ENCODE peak calls at places on chromosomes 12 and 14, in eight cellular contexts. Y is CD4-positive, alpha-beta memory T cell; D is A673; R is heart left ventricle; Z is CD8-positive, alpha-beta memory T cell; P is fibroblast of lung; N is H7; C is endothelial cell of umbilical vein. V is an unnamed sample.
A peak's percentile ranks its signal among the peaks of the same experiment; 100 is the strongest.

GRCh38 chr14:65290830-65291229 is 121.7 kb upstream of the FUT8 start:
- DNase-seq in Y (no peak), C (peak; percentile 8), N (no peak), P (peak; percentile 62), R (no peak), D (peak; percentile 13), Z (no peak), V (no peak)

GRCh38 chr14:68384335-68384734 is 408.5 kb downstream of the ZFP36L1 start:
- DNase-seq in Y (no peak), D (no peak), R (peak; percentile 64), N (no peak), P (peak; percentile 57), C (no peak), Z (no peak), V (no peak)

GRCh38 chr12:128621304-128621703 is 202.5 kb downstream of the SLC15A4 start:
- DNase-seq in P (no peak), Y (no peak), D (no peak), C (no peak), Z (no peak), N (no peak), R (no peak), V (no peak)

GRCh38 chr12:54680374-54680773 is 32.2 kb upstream of the DCD start:
- DNase-seq in Y (peak; percentile 6), D (peak; percentile 42), N (peak; percentile 43), R (no peak), Z (no peak), C (no peak), P (no peak), V (peak; percentile 33)

GRCh38 chr12:102478416-102479098 is 1.8 kb downstream of the IGF1 start:
- DNase-seq in Y (peak; percentile 9), R (no peak), N (peak; percentile 30), D (no peak), P (no peak), Z (peak; percentile 70), C (no peak), V (no peak)

GRCh38 chr12:108399514-108399913 is 60.4 kb upstream of the CMKLR1 start:
- DNase-seq in Y (no peak), Z (no peak), N (no peak), C (no peak), P (no peak), R (peak; percentile 29), D (no peak), V (no peak)

GRCh38 chr12:29711381-29711780 is 72.4 kb downstream of the TMTC1 start:
- DNase-seq in Z (no peak), C (no peak), D (no peak), N (no peak), P (peak; percentile 71), Y (no peak), R (no peak), V (no peak)

GRCh38 chr12:27779837-27780611 is at the start of the genes KLHL42 and MANSC4:
- DNase-seq in C (peak; percentile 63), P (peak; percentile 75), Z (peak; percentile 80), R (peak; percentile 81), Y (peak; percentile 72), N (peak; percentile 92), D (peak; percentile 80), V (peak; percentile 85)

GRCh38 chr14:76203086-76204001 is 51.6 kb downstream of the GPATCH2L start:
- DNase-seq in Y (no peak), P (peak; percentile 96), N (no peak), C (peak; percentile 41), Z (no peak), R (peak; percentile 10), D (no peak), V (peak; percentile 85)
- H3K36me3 ChIP-seq in Y (peaks cover 10% of the 10 kb centered on the region), P (no peaks in the 10 kb centered on the region), N (peaks cover 6% of the 10 kb centered on the region), C (peaks cover 6% of the 10 kb centered on the region), Z (peaks cover 10% of the 10 kb centered on the region), R (peaks cover 58% of the 10 kb centered on the region), D (peaks cover 12% of the 10 kb centered on the region), V (peaks cover 15% of the 10 kb centered on the region)

DNA sequence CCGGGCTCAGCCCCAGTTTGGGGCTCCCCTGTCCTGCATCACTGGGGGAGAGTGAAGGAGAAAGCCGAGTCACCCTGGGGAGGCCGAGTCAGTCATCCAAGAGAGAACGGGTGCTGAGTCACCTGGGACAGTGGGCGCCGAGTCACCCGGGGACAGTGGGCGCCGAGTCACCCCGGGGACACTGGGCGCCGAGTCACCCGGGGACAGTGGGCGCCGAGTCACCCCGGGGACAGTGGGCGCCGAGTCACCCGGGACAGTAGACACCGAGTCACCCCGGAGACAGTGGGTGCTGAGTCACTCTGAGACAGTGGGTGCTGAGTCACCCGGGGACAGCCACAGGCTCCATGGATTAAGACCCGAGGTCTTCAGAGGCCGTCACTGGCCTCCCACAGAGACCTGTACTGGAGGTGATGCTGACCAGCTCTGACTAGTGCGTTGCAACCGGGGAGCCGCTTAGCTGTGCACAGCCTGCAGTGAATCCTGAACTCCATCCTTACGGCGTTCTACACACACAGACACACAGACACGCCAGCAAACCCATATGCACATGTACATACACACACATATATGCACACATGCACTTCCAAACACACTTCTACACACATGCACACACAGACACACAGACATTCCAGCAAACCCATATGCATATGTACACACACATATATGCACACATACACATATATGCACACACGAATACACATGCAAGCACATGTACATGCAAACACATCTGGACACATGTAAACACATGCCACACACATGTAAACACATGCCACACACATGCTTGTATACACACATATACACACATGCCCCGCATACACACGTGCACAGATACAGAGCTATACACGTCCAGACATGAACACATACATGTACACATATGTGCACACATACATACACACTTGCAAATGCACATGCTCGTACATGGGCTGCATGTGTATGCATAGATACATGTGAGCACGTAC is 64.9 kb upstream of the GALNT9 start:
- DNase-seq in D (no peak), P (no peak), R (no peak), Y (no peak), C (no peak), Z (no peak), N (no peak), V (peak; percentile 65)
- H3K27me3 ChIP-seq in D (peaks cover 27% of the 10 kb centered on the region), P (no peaks in the 10 kb centered on the region), R (peaks cover 15% of the 10 kb centered on the region), Y (no peaks in the 10 kb centered on the region), C (no peaks in the 10 kb centered on the region), Z (peaks cover 4% of the 10 kb centered on the region), N (peaks cover 9% of the 10 kb centered on the region), V (peaks cover 51% of the 10 kb centered on the region)

GRCh38 chr12:111467092-111467861 is 61.6 kb downstream of the SH2B3 start:
- DNase-seq in Y (no peak), R (no peak), P (no peak), Z (no peak), C (peak; percentile 71), N (no peak), D (no peak), V (peak; percentile 20)

GRCh38 chr12:111469406-111469805 is 63.7 kb downstream of the SH2B3 start:
- DNase-seq in D (no peak), Z (no peak), N (no peak), P (peak; percentile 65), C (no peak), R (no peak), Y (no peak), V (no peak)

GRCh38 chr12:111462134-111462821 is 56.6 kb downstream of the SH2B3 start:
- DNase-seq in R (no peak), Z (no peak), C (no peak), Y (no peak), N (no peak), P (peak; percentile 71), D (no peak), V (no peak)

DNA sequence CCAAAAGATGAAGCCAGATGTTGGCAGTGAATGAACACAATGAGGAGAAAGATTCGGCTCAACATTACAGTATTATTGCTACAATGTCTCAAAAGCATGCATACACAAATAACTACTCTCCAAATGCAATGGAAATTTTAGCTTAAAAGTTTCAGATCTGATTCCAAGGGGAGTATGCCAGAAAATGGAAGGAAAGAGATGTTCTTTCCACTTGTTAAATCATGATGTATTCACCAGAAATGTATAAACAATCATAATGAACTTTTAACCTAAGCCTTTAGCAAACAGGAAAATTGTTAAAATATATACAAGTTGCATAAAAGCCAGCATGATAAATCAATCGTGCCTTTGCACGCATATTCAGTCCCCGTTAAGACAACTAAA is 62.1 kb downstream of the SH2B3 start:
- DNase-seq in D (no peak), R (no peak), N (no peak), C (peak; percentile 55), P (peak; percentile 92), Z (no peak), Y (no peak), V (no peak)
- H3K36me3 ChIP-seq in D (peaks cover 27% of the 10 kb centered on the region), R (peaks cover 87% of the 10 kb centered on the region), N (peaks cover 7% of the 10 kb centered on the region), C (no peaks in the 10 kb centered on the region), P (peaks cover 11% of the 10 kb centered on the region), Z (peaks cover 3% of the 10 kb centered on the region), Y (peaks cover 10% of the 10 kb centered on the region), V (peaks cover 50% of the 10 kb centered on the region)

GRCh38 chr12:57758566-57759359 is 3.9 kb downstream of the MARCHF9 start:
- DNase-seq in N (no peak), R (no peak), P (no peak), C (no peak), Y (no peak), Z (no peak), D (no peak), V (no peak)
- H3K27me3 ChIP-seq in N (peaks cover 78% of the 10 kb centered on the region), R (peaks cover 9% of the 10 kb centered on the region), P (peaks cover 14% of the 10 kb centered on the region), C (peaks cover 29% of the 10 kb centered on the region), Y (no peaks in the 10 kb centered on the region), Z (no peaks in the 10 kb centered on the region), D (peaks cover under 1% of the 10 kb centered on the region), V (peaks cover 3% of the 10 kb centered on the region)

GRCh38 chr14:69392481-69392880 is 5.6 kb downstream of the ERH start:
- DNase-seq in C (no peak), Z (no peak), P (no peak), D (no peak), N (no peak), Y (no peak), R (no peak), V (no peak)

GRCh38 chr14:69387311-69387710 is 10.8 kb downstream of the ERH start:
- DNase-seq in N (no peak), Z (no peak), Y (no peak), P (no peak), C (no peak), R (no peak), D (no peak), V (no peak)
- H3K36me3 ChIP-seq in N (peaks cover 18% of the 10 kb centered on the region), Z (peaks cover 28% of the 10 kb centered on the region), Y (peaks cover 55% of the 10 kb centered on the region), P (peaks cover 8% of the 10 kb centered on the region), C (peaks cover 42% of the 10 kb centered on the region), R (peaks cover 97% of the 10 kb centered on the region), D (peaks cover 91% of the 10 kb centered on the region), V (peaks cover 76% of the 10 kb centered on the region)

GRCh38 chr14:61716956-61717355 is 21.6 kb downstream of the HIF1A start:
- DNase-seq in N (no peak), D (no peak), Z (no peak), P (no peak), C (no peak), R (no peak), Y (no peak), V (no peak)
- H3K27me3 ChIP-seq in N (no peaks in the 10 kb centered on the region), D (no peaks in the 10 kb centered on the region), Z (no peaks in the 10 kb centered on the region), P (no peaks in the 10 kb centered on the region), C (no peaks in the 10 kb centered on the region), R (no peaks in the 10 kb centered on the region), Y (no peaks in the 10 kb centered on the region), V (no peaks in the 10 kb centered on the region)

DNA sequence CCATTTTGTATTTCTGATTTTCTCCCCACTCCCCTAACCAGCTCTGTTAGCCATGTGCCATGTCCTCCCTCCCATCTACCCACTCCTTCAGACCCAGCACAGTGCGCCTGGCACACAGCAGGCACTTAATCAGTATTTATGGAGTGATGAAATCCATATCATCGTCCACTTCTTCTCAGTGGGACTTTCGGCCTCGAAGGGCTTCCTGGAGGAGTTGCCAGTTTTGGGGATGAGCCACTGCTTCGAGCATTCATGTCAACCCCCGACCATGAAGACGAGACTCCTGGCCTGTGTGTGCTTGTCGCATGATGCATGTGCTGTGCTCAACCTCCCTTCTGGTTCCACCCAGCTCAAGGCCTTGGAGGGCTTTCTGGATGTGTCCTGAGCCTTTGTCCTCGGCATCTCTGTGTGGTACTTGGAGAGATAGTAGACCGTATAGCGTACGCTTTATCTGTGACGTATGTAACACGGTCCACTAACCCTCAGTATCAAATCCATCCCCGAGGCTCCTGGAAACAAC is 119.5 kb upstream of the RTL1 start:
- DNase-seq in D (no peak), Y (no peak), R (peak; percentile 1), P (no peak), N (no peak), Z (no peak), C (no peak), V (no peak)
- H3K36me3 ChIP-seq in D (no peaks in the 10 kb centered on the region), Y (no peaks in the 10 kb centered on the region), R (no peaks in the 10 kb centered on the region), P (peaks cover 23% of the 10 kb centered on the region), N (no peaks in the 10 kb centered on the region), Z (no peaks in the 10 kb centered on the region), C (peaks cover 5% of the 10 kb centered on the region), V (no peaks in the 10 kb centered on the region)